ENCODE peak calls at places on chromosomes 1 and 21, in six cellular contexts. Z is Caco-2, Q is keratinocyte, A is heart left ventricle, I is fibroblast of lung, R is prostate gland. C is an unnamed sample.
A peak's percentile ranks its signal among the peaks of the same experiment; 100 is the strongest.

GRCh38 chr1:44305962-44306422 is 49.1 kb downstream of the ERI3 start:
- DNase-seq in Z (no peak), Q (no peak), A (no peak), I (no peak), R (no peak), C (no peak)

GRCh38 chr1:41418868-41419583 is 57.8 kb downstream of the FOXO6 start:
- DNase-seq in Z (no peak), Q (peak; percentile 65), A (peak; percentile 80), I (peak; percentile 88), R (peak; percentile 91), C (peak; percentile 56)

GRCh38 chr1:160975026-160975425 is 20.4 kb upstream of the ITLN2 start:
- DNase-seq in Z (no peak), Q (no peak), A (no peak), I (no peak), R (no peak), C (no peak)

GRCh38 chr1:207958376-207959139 is 47.6 kb upstream of the CD34 start:
- DNase-seq in Z (no peak), Q (no peak), A (no peak), I (no peak), R (peak; percentile 29), C (no peak)

GRCh38 chr1:29719253-29719652 is 482.9 kb downstream of the PTPRU start:
- DNase-seq in Z (no peak), Q (no peak), A (no peak), I (no peak), R (no peak), C (no peak)

GRCh38 chr1:59107516-59107915 is 189.4 kb upstream of the FGGY start:
- DNase-seq in Z (no peak), Q (no peak), A (peak; percentile 60), I (peak; percentile 69), R (peak; percentile 82), C (no peak)

GRCh38 chr1:174696026-174696821 is 248.5 kb downstream of the GPR52 start:
- DNase-seq in Z (no peak), Q (no peak), A (no peak), I (no peak), R (no peak), C (no peak)

GRCh38 chr1:112344754-112345423 is 51.1 kb upstream of the CTTNBP2NL start:
- DNase-seq in Z (no peak), Q (no peak), A (no peak), I (no peak), R (no peak), C (no peak)

GRCh38 chr1:111504097-111504496 is 664 bp upstream of the ADORA3 start:
- DNase-seq in Z (no peak), Q (no peak), A (no peak), I (no peak), R (no peak), C (no peak)

GRCh38 chr21:45319461-45320211 is 31.9 kb upstream of the POFUT2 start:
- DNase-seq in Z (no peak), Q (no peak), A (peak; percentile 79), I (peak; percentile 85), R (no peak), C (no peak)

GRCh38 chr1:206066479-206067171 is 13.7 kb downstream of the RHEX start:
- DNase-seq in Z (no peak), Q (no peak), A (no peak), I (no peak), R (no peak), C (no peak)

GRCh38 chr21:34885125-34885524 is 164.0 kb downstream of the RUNX1 start:
- DNase-seq in Z (no peak), Q (no peak), A (no peak), I (peak; percentile 43), R (no peak), C (no peak)

GRCh38 chr1:10776206-10776905 is 20.1 kb downstream of the CASZ1 start:
- DNase-seq in Z (no peak), Q (no peak), A (no peak), I (no peak), R (peak; percentile 89), C (no peak)

GRCh38 chr1:203557390-203557789 is 63.4 kb downstream of the OPTC start:
- DNase-seq in Z (no peak), Q (no peak), A (peak; percentile 74), I (peak; percentile 49), R (no peak), C (no peak)

GRCh38 chr1:175597969-175598765 is 145.2 kb downstream of the TNR start:
- DNase-seq in Z (no peak), Q (no peak), A (no peak), I (peak; percentile 40), R (no peak), C (no peak)

GRCh38 chr1:185823471-185823870 is 89.3 kb downstream of the HMCN1 start:
- DNase-seq in Z (no peak), Q (no peak), A (no peak), I (peak; percentile 14), R (no peak), C (no peak)

GRCh38 chr1:44108241-44108640 is 10.4 kb upstream of the KLF17 start:
- DNase-seq in Z (no peak), Q (no peak), A (no peak), I (peak; percentile 41), R (no peak), C (no peak)

GRCh38 chr1:217052196-217052595 is 329.0 kb upstream of the ESRRG start:
- DNase-seq in Z (no peak), Q (peak; percentile 23), A (no peak), I (no peak), R (no peak), C (no peak)

GRCh38 chr1:115764541-115764940 is 4.0 kb downstream of the CASQ2 start:
- DNase-seq in Z (peak; percentile 57), Q (no peak), A (no peak), I (peak; percentile 64), R (no peak), C (peak; percentile 46)

GRCh38 chr1:70153739-70154138 is 51.6 kb downstream of the LRRC40 start:
- DNase-seq in Z (no peak), Q (no peak), A (no peak), I (no peak), R (no peak), C (no peak)

GRCh38 chr1:16922466-16922865 is 735 bp downstream of the CROCC start:
- DNase-seq in Z (no peak), Q (no peak), A (no peak), I (no peak), R (no peak), C (no peak)

GRCh38 chr1:31327381-31327780 is 30.5 kb downstream of the ZCCHC17 start:
- DNase-seq in Z (no peak), Q (no peak), A (no peak), I (peak; percentile 46), R (no peak), C (no peak)

GRCh38 chr21:33406493-33406892 is 3.3 kb downstream of the IFNGR2 start:
- DNase-seq in Z (no peak), Q (no peak), A (no peak), I (no peak), R (no peak), C (no peak)

GRCh38 chr1:58717979-58718378 is 18.1 kb upstream of the MYSM1 start:
- DNase-seq in Z (no peak), Q (no peak), A (no peak), I (no peak), R (no peak), C (no peak)

GRCh38 chr1:153658400-153659174 is at the start of gene SNAPIN:
- DNase-seq in Z (peak; percentile 95), Q (no peak), A (peak; percentile 93), I (peak; percentile 86), R (peak; percentile 87), C (peak; percentile 36)
- TF ChIP-seq CTCF in Z (no peak), Q (peak; percentile 3), A (no peak), I (no peak), R (no peak), C (no peak)

GRCh38 chr1:21938791-21939538 is 1.9 kb upstream of the HSPG2 start:
- DNase-seq in Z (no peak), Q (no peak), A (no peak), I (no peak), R (no peak), C (no peak)

GRCh38 chr1:21940492-21940891 is 3.4 kb upstream of the HSPG2 start:
- DNase-seq in Z (no peak), Q (no peak), A (no peak), I (no peak), R (no peak), C (no peak)

GRCh38 chr1:21937372-21938121 is 437 bp upstream of the HSPG2 start:
- DNase-seq in Z (peak; percentile 91), Q (no peak), A (peak; percentile 90), I (peak; percentile 79), R (peak; percentile 82), C (no peak)

GRCh38 chr1:21941370-21941769 is 4.3 kb upstream of the HSPG2 start:
- DNase-seq in Z (no peak), Q (no peak), A (no peak), I (no peak), R (no peak), C (no peak)

GRCh38 chr1:21939650-21940374 is 2.7 kb upstream of the HSPG2 start:
- DNase-seq in Z (no peak), Q (peak; percentile 94), A (peak; percentile 86), I (peak; percentile 87), R (peak; percentile 56), C (peak; percentile 70)
- H3K4me3 ChIP-seq in Z (no peak overlapping the region), Q (no peak overlapping the region), A (no peak overlapping the region), I (no peak overlapping the region), R (no peak overlapping the region), C (no peak overlapping the region)

DNA sequence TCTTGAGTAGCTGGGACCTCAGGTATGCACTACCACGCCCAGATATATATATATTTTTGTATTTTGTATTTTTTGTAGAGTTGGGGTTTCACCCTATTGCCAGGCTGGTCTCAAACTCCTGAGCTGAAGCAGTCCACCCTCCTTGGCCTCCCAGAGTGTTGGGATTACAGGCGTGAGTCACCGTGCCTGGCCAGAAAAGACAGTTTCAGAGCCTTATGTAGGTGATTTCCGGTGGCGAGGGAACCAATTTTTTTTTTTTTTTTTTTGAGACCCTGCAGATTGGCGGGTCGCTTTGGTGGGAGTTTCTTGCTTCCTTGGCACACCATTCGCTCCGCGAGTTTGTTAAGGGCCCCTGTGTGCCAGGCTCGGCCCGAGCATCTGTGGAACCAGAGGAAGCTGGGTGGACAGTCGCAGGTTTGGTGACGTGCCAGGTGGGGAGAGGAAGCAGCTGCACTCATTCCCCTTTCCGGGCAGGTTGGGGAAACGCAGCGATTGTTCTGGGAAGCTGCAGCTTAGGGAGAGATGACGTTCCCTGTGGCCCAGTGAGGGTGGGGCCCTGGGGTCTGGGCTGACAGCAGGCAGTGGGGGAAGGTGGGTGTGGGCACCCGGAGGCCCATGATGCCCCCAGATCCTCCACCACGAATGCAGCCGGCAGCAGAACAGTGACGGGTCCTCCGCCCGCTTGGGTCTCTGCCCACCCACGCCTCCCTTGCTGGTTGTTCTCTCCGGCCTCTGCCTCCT is 25.1 kb downstream of the SPSB1 start:
- DNase-seq in Z (no peak), Q (no peak), A (peak; percentile 65), I (peak; percentile 37), R (no peak), C (no peak)
- TF ChIP-seq CTCF in Z (no peak), Q (no peak), A (no peak), I (no peak), R (no peak), C (no peak)

GRCh38 chr1:156571261-156571958 is 955 bp downstream of the IQGAP3 start:
- DNase-seq in Z (no peak), Q (no peak), A (no peak), I (peak; percentile 93), R (no peak), C (peak; percentile 91)
- H3K4me3 ChIP-seq in Z (peak overlapping the region; percentile 96), Q (peak overlapping the region; percentile 56), A (no peak overlapping the region), I (peak overlapping the region; percentile 79), R (no peak overlapping the region), C (peak overlapping the region; percentile 55)